ENCODE peak calls at places on chromosomes 11 and 22, in eight cellular contexts. H, C, J, V, Q, Z, W and M are unnamed samples.

GRCh38 chr11:108961095-108961494 is 296.2 kb downstream of the DDX10 start:
- DNase-seq in C (no peak), W (no peak), V (no peak), Z (no peak), J (no peak), H (no peak), Q (no peak), M (no peak)

GRCh38 chr22:23760056-23760455 is 2.7 kb upstream of the C22orf15 start:
- DNase-seq in C (no peak), Q (no peak), V (no peak), Z (no peak), J (no peak), W (no peak), H (no peak), M (no peak)

GRCh38 chr11:84722583-84723108 is 904.5 kb downstream of the DLG2 start:
- DNase-seq in V (no peak), Q (no peak), C (no peak), W (no peak), H (peak; percentile 39), Z (no peak), J (no peak), M (no peak)

GRCh38 chr11:72309074-72309598 is 65.2 kb upstream of the PHOX2A start:
- DNase-seq in W (no peak), Q (no peak), H (no peak), J (no peak), Z (no peak), V (no peak), C (no peak), M (no peak)

GRCh38 chr11:128525411-128526243 is 61.7 kb downstream of the ETS1 start:
- DNase-seq in Q (no peak), V (no peak), Z (no peak), C (no peak), H (no peak), J (no peak), W (no peak), M (no peak)

GRCh38 chr11:34029176-34029575 is 22.4 kb upstream of the CAPRIN1 start:
- DNase-seq in Q (peak; percentile 70), H (no peak), C (no peak), W (no peak), Z (no peak), V (no peak), J (no peak), M (peak; percentile 13)

GRCh38 chr22:33785283-33785991 is 134.8 kb downstream of the LARGE1 start:
- DNase-seq in V (no peak), J (no peak), C (no peak), Q (no peak), Z (no peak), W (no peak), H (peak; percentile 35), M (no peak)

GRCh38 chr11:85682330-85683305 is 3.4 kb downstream of the CCDC89 start:
- DNase-seq in C (peak; percentile 49), Q (peak; percentile 35), V (peak; percentile 69), J (no peak), Z (no peak), W (no peak), H (no peak), M (no peak)

GRCh38 chr11:72038491-72038890 is 39.8 kb downstream of the IL18BP start:
- DNase-seq in W (peak; percentile 86), Q (peak; percentile 55), C (no peak), H (no peak), J (no peak), Z (no peak), V (peak; percentile 63), M (no peak)

GRCh38 chr11:126202646-126203359 is 8.6 kb downstream of the RPUSD4 start:
- DNase-seq in H (no peak), C (no peak), V (no peak), Q (peak; percentile 76), J (no peak), W (no peak), Z (no peak), M (no peak)

GRCh38 chr11:79062814-79063762 is 377.7 kb downstream of the TENM4 start:
- DNase-seq in Z (no peak), V (no peak), C (no peak), H (no peak), J (peak; percentile 38), W (no peak), Q (no peak), M (no peak)

GRCh38 chr22:35835998-35836691 is 118.5 kb downstream of the APOL5 start:
- DNase-seq in Z (peak; percentile 57), Q (peak; percentile 43), W (no peak), H (no peak), C (no peak), V (peak; percentile 58), J (no peak), M (no peak)

GRCh38 chr11:66333896-66334604 is 2.2 kb downstream of the RIN1 start:
- DNase-seq in Z (no peak), H (no peak), J (no peak), V (no peak), W (peak; percentile 70), C (no peak), Q (no peak), M (no peak)

GRCh38 chr11:128624269-128625170 is 37.2 kb upstream of the ETS1 start:
- DNase-seq in J (no peak), Z (peak; percentile 28), Q (peak; percentile 77), C (peak; percentile 57), V (no peak), W (no peak), H (peak; percentile 71), M (no peak)

GRCh38 chr11:81497202-81497804 is 1236.4 kb downstream of the FAM181B start:
- DNase-seq in Z (peak; percentile 2), W (no peak), C (no peak), Q (no peak), V (no peak), H (peak; percentile 63), J (peak; percentile 22), M (no peak)

GRCh38 chr22:39490966-39491680 is 11.0 kb upstream of the MIEF1 start:
- DNase-seq in W (no peak), Z (no peak), Q (no peak), V (no peak), C (no peak), H (no peak), J (no peak), M (no peak)

GRCh38 chr11:86639172-86639571 is 33.2 kb downstream of the ME3 start:
- DNase-seq in W (no peak), V (no peak), Z (no peak), C (no peak), H (no peak), J (no peak), Q (no peak), M (no peak)

GRCh38 chr11:76857776-76858461 is 2.8 kb upstream of the ACER3 start:
- DNase-seq in Z (no peak), H (no peak), Q (no peak), V (no peak), J (no peak), C (no peak), W (no peak), M (no peak)

GRCh38 chr11:76861490-76861953 is 804 bp downstream of the ACER3 start:
- DNase-seq in Z (peak; percentile 12), V (no peak), W (no peak), H (no peak), C (no peak), J (no peak), Q (no peak), M (no peak)

GRCh38 chr11:76859708-76860233 is 947 bp upstream of the ACER3 start:
- DNase-seq in J (no peak), Z (no peak), C (no peak), H (no peak), Q (no peak), V (no peak), W (no peak), M (no peak)

GRCh38 chr11:76863196-76863777 is 2.6 kb downstream of the ACER3 start:
- DNase-seq in Z (no peak), W (no peak), J (no peak), V (no peak), C (no peak), H (no peak), Q (no peak), M (no peak)

DNA sequence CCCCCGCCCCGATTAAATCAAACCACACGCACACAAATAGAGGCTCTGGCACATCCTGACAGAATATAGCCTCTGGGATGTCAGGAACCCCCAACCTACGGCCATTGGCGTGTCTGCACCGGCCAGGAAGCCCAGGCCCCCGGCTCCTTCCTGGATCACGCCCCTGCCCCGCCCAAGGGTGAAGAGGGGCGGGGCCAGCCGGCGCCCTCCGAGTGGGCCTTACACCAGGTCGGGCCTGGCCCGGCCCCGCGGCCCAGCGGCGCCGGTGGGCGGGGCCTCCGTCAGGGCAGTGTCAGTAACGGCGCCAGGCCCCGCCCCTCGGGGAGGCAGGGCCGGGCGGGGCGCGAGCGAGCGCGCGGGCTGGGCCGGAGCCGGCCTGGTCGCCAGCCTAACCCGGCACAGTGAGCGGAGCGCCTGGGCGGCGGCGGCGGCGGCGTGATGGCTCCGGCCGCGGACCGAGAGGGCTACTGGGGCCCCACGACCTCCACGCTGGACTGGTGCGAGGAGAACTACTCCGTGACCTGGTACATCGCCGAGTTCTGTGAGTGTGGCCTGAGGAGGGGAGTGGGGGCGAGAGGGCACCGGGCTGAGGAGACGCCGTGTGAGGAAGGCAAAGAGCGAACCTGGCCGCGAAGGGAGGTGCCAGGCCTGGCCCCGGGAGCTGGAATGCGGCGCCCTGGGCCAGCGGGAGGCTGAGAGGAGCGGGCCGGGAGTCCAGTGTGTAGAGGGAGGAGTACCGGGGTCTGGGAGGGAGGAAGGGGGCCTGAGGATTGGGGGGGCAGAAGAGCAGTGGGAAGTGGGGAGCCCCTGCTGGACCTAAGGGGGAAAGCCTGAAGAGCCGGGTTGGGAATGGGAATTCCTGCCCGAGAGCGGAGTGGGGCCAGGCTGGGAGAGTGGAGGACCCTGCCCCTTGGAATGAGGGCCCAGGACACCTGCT is at the start of gene ACER3:
- DNase-seq in V (peak; percentile 93), Z (peak; percentile 96), J (peak; percentile 81), W (peak; percentile 88), C (peak; percentile 84), H (peak; percentile 96), Q (peak; percentile 96), M (peak; percentile 96)
- TF ChIP-seq CTCF in V (no peak), Z (peak; percentile 45), J (peak; percentile 21), W (no peak), C (no peak), H (no peak), Q (no peak), M (peak; percentile 41)

GRCh38 chr11:46291441-46292143 is 14.1 kb downstream of the CREB3L1 start:
- DNase-seq in W (no peak), Z (no peak), V (no peak), C (no peak), Q (peak; percentile 50), H (no peak), J (no peak), M (no peak)
- TF ChIP-seq CTCF in W (no peak), Z (no peak), V (no peak), C (no peak), Q (no peak), H (no peak), J (no peak), M (no peak)

GRCh38 chr22:50141891-50142363 is 28.6 kb upstream of the PANX2 start:
- DNase-seq in C (no peak), H (no peak), W (peak; percentile 54), Q (no peak), V (no peak), Z (no peak), J (peak; percentile 32), M (no peak)
- TF ChIP-seq CTCF in C (no peak), H (no peak), W (no peak), Q (no peak), V (no peak), Z (no peak), J (peak; percentile 52), M (peak; percentile 33)

DNA sequence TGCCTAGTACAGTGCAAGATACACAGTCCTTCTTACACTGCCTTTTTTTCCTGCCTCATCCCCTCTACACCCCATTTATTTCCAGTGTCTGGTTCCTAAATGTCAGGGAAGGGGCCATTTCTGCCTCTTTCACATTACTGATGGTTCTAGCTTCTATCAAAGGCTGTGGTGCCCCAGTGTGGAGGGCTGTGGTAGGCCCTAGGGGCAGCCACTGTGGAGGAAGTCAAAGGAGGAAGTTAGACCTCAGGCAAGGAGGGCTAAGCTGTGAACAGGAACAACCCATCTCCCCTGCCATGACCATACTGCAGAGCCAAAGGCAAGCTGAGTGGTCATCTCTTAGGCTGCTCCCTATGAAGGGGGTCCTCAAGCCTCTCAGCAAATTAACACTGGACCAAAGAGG is 81.9 kb upstream of the CRTAM start:
- DNase-seq in J (no peak), H (peak; percentile 47), Q (peak; percentile 34), V (peak; percentile 40), Z (no peak), C (peak; percentile 65), W (no peak), M (no peak)
- TF ChIP-seq CTCF in J (no peak), H (peak; percentile 65), Q (no peak), V (no peak), Z (no peak), C (peak; percentile 64), W (no peak), M (peak; percentile 28)